ENCODE peak calls at places on chromosomes 6 and 20, in ten cellular contexts. X is AG10803; S is Daoy; L is breast epithelium; H is stimulated activated CD4-positive, alpha-beta T cell treated with anti-CD3 and anti-CD28 coated beads, Interleukin-12 subunit alpha, Interleukin-12 subunit beta, amount 100 ng/mL, for 24 hours; U is occipital lobe; G is NCI-H1417; T is choroid plexus epithelial cell; M is smooth muscle cell of the brain vasculature; Z is activated gamma-delta T cell treated with Interleukin-2 at 50 U/mL for 16 hours. B is an unnamed sample.

GRCh38 chr6:145214570-145214969 is 520.8 kb downstream of the EPM2A start:
- DNase-seq in Z (no peak), T (peak; percentile 56), G (peak; percentile 44), H (no peak), M (no peak), L (no peak), S (peak; percentile 26), U (no peak), X (peak; percentile 23), B (no peak)

GRCh38 chr20:2814587-2815051 is at the start of gene C20orf141:
- DNase-seq in T (peak; percentile 99), L (peak; percentile 25), H (no peak), X (peak; percentile 99), M (peak; percentile 100), S (peak; percentile 98), U (no peak), Z (no peak), G (no peak), B (no peak)

GRCh38 chr6:27178001-27178730 is 69.3 kb upstream of the PRSS16 start:
- DNase-seq in U (no peak), G (no peak), L (peak; percentile 53), M (no peak), X (peak; percentile 85), Z (peak; percentile 27), T (peak; percentile 92), S (peak; percentile 86), H (peak; percentile 35), B (no peak)

GRCh38 chr20:50312682-50313187 is 122.1 kb downstream of the CEBPB start:
- DNase-seq in T (peak; percentile 47), U (no peak), Z (no peak), G (no peak), S (peak; percentile 80), H (no peak), M (no peak), X (peak; percentile 94), L (peak; percentile 95), B (peak; percentile 72)

GRCh38 chr6:11496152-11497060 is 41.1 kb upstream of the TMEM170B start:
- DNase-seq in X (peak; percentile 78), M (peak; percentile 67), L (peak; percentile 44), U (peak; percentile 51), S (peak; percentile 86), H (peak; percentile 37), Z (peak; percentile 71), T (peak; percentile 94), G (peak; percentile 54), B (no peak)

GRCh38 chr20:25196701-25197120 is 1.2 kb downstream of the ENTPD6 start:
- DNase-seq in L (no peak), H (no peak), S (no peak), Z (no peak), G (peak; percentile 59), M (no peak), T (no peak), U (no peak), X (no peak), B (no peak)

GRCh38 chr6:33181141-33181540 is 11.1 kb downstream of the COL11A2 start:
- DNase-seq in M (no peak), S (no peak), L (no peak), T (no peak), H (no peak), X (no peak), U (no peak), Z (no peak), G (no peak), B (no peak)

GRCh38 chr6:62150048-62150663 is 135.9 kb downstream of the KHDRBS2 start:
- DNase-seq in H (no peak), M (no peak), Z (no peak), T (peak; percentile 29), S (peak; percentile 4), U (no peak), G (no peak), X (peak; percentile 30), L (no peak), B (no peak)

GRCh38 chr6:35919827-35920751 is 809 bp downstream of the SRPK1 start:
- DNase-seq in S (peak; percentile 80), M (no peak), T (peak; percentile 70), U (no peak), H (peak; percentile 36), L (no peak), Z (peak; percentile 32), X (peak; percentile 40), G (peak; percentile 39), B (peak; percentile 42)

GRCh38 chr20:17995967-17996819 is 27.4 kb downstream of the MGME1 start:
- DNase-seq in G (peak; percentile 33), T (peak; percentile 82), H (no peak), S (peak; percentile 54), X (peak; percentile 72), U (peak; percentile 7), L (no peak), Z (peak; percentile 31), M (no peak), B (peak; percentile 61)

GRCh38 chr6:163725008-163725941 is 310.8 kb downstream of the QKI start:
- DNase-seq in G (no peak), U (no peak), X (no peak), Z (no peak), H (no peak), M (no peak), L (no peak), S (peak; percentile 55), T (no peak), B (no peak)

GRCh38 chr20:31605902-31606677 is 1.0 kb downstream of the ID1 start:
- DNase-seq in U (no peak), M (no peak), T (peak; percentile 49), G (peak; percentile 52), H (no peak), S (peak; percentile 29), Z (no peak), X (no peak), L (no peak), B (no peak)

GRCh38 chr20:58604410-58604881 is 46.6 kb upstream of the STX16 start:
- DNase-seq in G (no peak), T (no peak), Z (no peak), M (no peak), L (no peak), H (no peak), X (no peak), U (no peak), S (no peak), B (no peak)

GRCh38 chr6:35485402-35485877 is 11.4 kb downstream of the TEAD3 start:
- DNase-seq in S (peak; percentile 53), T (peak; percentile 46), G (no peak), X (peak; percentile 64), Z (no peak), H (no peak), U (no peak), M (no peak), L (peak; percentile 65), B (no peak)

GRCh38 chr6:157763129-157763893 is 59.7 kb upstream of the SNX9 start:
- DNase-seq in Z (no peak), H (no peak), X (peak; percentile 44), L (peak; percentile 97), T (peak; percentile 75), G (peak; percentile 72), S (peak; percentile 96), U (no peak), M (no peak), B (peak; percentile 94)

GRCh38 chr20:47855799-47856198 is 70.5 kb upstream of the SULF2 start:
- DNase-seq in S (no peak), U (no peak), Z (no peak), T (no peak), G (no peak), X (no peak), H (no peak), L (no peak), M (no peak), B (no peak)

GRCh38 chr6:169837529-169838250 is 86.3 kb downstream of the ERMARD start:
- DNase-seq in T (no peak), X (no peak), S (no peak), L (no peak), G (no peak), M (no peak), U (no peak), Z (no peak), H (no peak), B (no peak)

GRCh38 chr6:32189742-32190053 is 304 bp downstream of the PBX2 start:
- DNase-seq in G (no peak), X (no peak), H (no peak), M (no peak), T (no peak), L (no peak), S (no peak), Z (no peak), U (no peak), B (no peak)

GRCh38 chr6:5995705-5996686 is 10.7 kb downstream of the NRN1 start:
- DNase-seq in L (peak; percentile 44), Z (no peak), G (peak; percentile 78), H (no peak), X (peak; percentile 87), S (peak; percentile 93), U (peak; percentile 48), M (no peak), T (no peak), B (no peak)

GRCh38 chr20:46701556-46701955 is 7.9 kb upstream of the SLC2A10 start:
- DNase-seq in M (no peak), U (no peak), G (no peak), Z (no peak), T (no peak), S (no peak), L (no peak), X (peak; percentile 93), H (no peak), B (no peak)

GRCh38 chr20:50297498-50298348 is 107.1 kb downstream of the CEBPB start:
- DNase-seq in U (no peak), L (no peak), M (no peak), X (no peak), G (no peak), S (no peak), T (no peak), H (no peak), Z (no peak), B (no peak)

GRCh38 chr6:104888066-104888465 is 28.3 kb upstream of the HACE1 start:
- DNase-seq in L (no peak), G (no peak), Z (no peak), X (no peak), T (no peak), H (no peak), U (no peak), S (no peak), M (no peak), B (no peak)

GRCh38 chr6:46772038-46772437 is 21.2 kb upstream of the MEP1A start:
- DNase-seq in M (no peak), X (no peak), T (no peak), H (no peak), S (no peak), Z (no peak), U (no peak), G (no peak), L (no peak), B (no peak)

GRCh38 chr20:50221501-50222323 is 31.1 kb downstream of the CEBPB start:
- DNase-seq in X (peak; percentile 73), S (peak; percentile 35), M (no peak), Z (no peak), H (no peak), U (no peak), L (no peak), T (peak; percentile 35), G (no peak), B (no peak)

GRCh38 chr6:91860951-91861350 is 1274.1 kb upstream of the MAP3K7 start:
- DNase-seq in U (no peak), G (no peak), M (no peak), S (no peak), H (no peak), X (no peak), T (no peak), L (no peak), Z (no peak), B (no peak)

GRCh38 chr6:112480551-112480950 is 133.4 kb downstream of the RFPL4B start:
- DNase-seq in Z (no peak), L (no peak), T (peak; percentile 35), U (no peak), G (no peak), S (peak; percentile 46), M (no peak), H (no peak), X (peak; percentile 49), B (no peak)

GRCh38 chr6:17940151-17940791 is 47.2 kb downstream of the KIF13A start:
- DNase-seq in U (no peak), M (no peak), H (no peak), S (no peak), L (no peak), G (no peak), X (no peak), T (no peak), Z (no peak), B (no peak)

GRCh38 chr20:32672982-32673727 is 586 bp downstream of the C20orf203 start:
- DNase-seq in H (no peak), U (no peak), M (no peak), S (no peak), T (no peak), X (no peak), G (no peak), L (no peak), Z (peak; percentile 30), B (no peak)